ENCODE peak calls at places on chromosomes 4 and X, in four cellular contexts. U, D, V and E are unnamed samples.

GRCh38 chr4:82948647-82949204 is 48.2 kb downstream of the THAP9 start:
- DNase-seq in U (no peak), D (no peak), V (no peak), E (no peak)

GRCh38 chr4:182604953-182605352 is 312.2 kb downstream of the DCTD start:
- DNase-seq in U (no peak), D (no peak), V (no peak), E (no peak)

GRCh38 chr4:26298198-26298950 is 22.4 kb upstream of the RBPJ start:
- DNase-seq in U (no peak), D (no peak), V (no peak), E (no peak)

GRCh38 chr4:41148292-41148691 is 66.0 kb downstream of the APBB2 start:
- DNase-seq in U (no peak), D (no peak), V (no peak), E (no peak)

GRCh38 chr4:42310343-42310742 is 86.9 kb upstream of the SHISA3 start:
- DNase-seq in U (no peak), D (no peak), V (no peak), E (no peak)

GRCh38 chr4:185591679-185592141 is 56.4 kb upstream of the PDLIM3 start:
- DNase-seq in U (no peak), D (no peak), V (no peak), E (no peak)

GRCh38 chrX:15399901-15400500 is 15.8 kb upstream of the VEGFD start:
- DNase-seq in U (peak), D (no peak), V (no peak), E (no peak)

GRCh38 chr4:31548823-31549222 is 828.7 kb downstream of the PCDH7 start:
- DNase-seq in U (no peak), D (no peak), V (no peak), E (no peak)

GRCh38 chrX:23993012-23993633 is 33.9 kb downstream of the KLHL15 start:
- DNase-seq in U (no peak), D (no peak), V (no peak), E (no peak)

GRCh38 chr4:2938906-2939305 is 24.3 kb downstream of the NOP14 start:
- DNase-seq in U (no peak), D (peak), V (peak), E (no peak)

GRCh38 chr4:113673450-113673849 is 88.1 kb downstream of the CAMK2D start:
- DNase-seq in U (no peak), D (no peak), V (peak), E (no peak)

GRCh38 chr4:67558493-67558892 is at the start of gene STAP1:
- DNase-seq in U (no peak), D (no peak), V (no peak), E (no peak)

GRCh38 chr4:3674479-3674851 is 91.7 kb upstream of the ADRA2C start:
- DNase-seq in U (no peak), D (peak), V (peak), E (no peak)

GRCh38 chr4:77438549-77438948 is 167.1 kb upstream of the CXCL13 start:
- DNase-seq in U (no peak), D (no peak), V (no peak), E (no peak)

GRCh38 chr4:26786916-26787315 is 73.7 kb upstream of the STIM2 start:
- DNase-seq in U (no peak), D (no peak), V (no peak), E (no peak)

GRCh38 chr4:170672571-170672970 is 582.8 kb upstream of the AADAT start:
- DNase-seq in U (no peak), D (no peak), V (no peak), E (peak)

GRCh38 chr4:88765729-88766128 is 68.1 kb upstream of the NAP1L5 start:
- DNase-seq in U (no peak), D (no peak), V (no peak), E (peak)

GRCh38 chrX:41389311-41389888 is 55.4 kb downstream of the DDX3X start:
- DNase-seq in U (peak), D (no peak), V (no peak), E (no peak)

GRCh38 chr4:12036450-12036849 is 607.8 kb upstream of the HS3ST1 start:
- DNase-seq in U (no peak), D (no peak), V (no peak), E (no peak)

GRCh38 chr4:186067757-186068385 is 1.1 kb upstream of the TLR3 start:
- DNase-seq in U (peak), D (peak), V (peak), E (peak)

GRCh38 chrX:141936080-141936479 is 32.4 kb downstream of the MAGEC1 start:
- DNase-seq in U (no peak), D (no peak), V (no peak), E (no peak)

GRCh38 chrX:54602563-54602962 is 72.5 kb downstream of the GNL3L start:
- DNase-seq in U (no peak), D (no peak), V (no peak), E (no peak)

GRCh38 chr4:71338846-71339593 is at the start of gene SLC4A4:
- DNase-seq in U (no peak), D (no peak), V (no peak), E (no peak)

GRCh38 chr4:89754531-89754930 is 82.4 kb downstream of the SNCA start:
- DNase-seq in U (no peak), D (no peak), V (no peak), E (no peak)

GRCh38 chr4:108426493-108426892 is 193.9 kb upstream of the RPL34 start:
- DNase-seq in U (no peak), D (no peak), V (no peak), E (no peak)

GRCh38 chrX:148069759-148070503 is 88.8 kb downstream of the FMR1NB start:
- DNase-seq in U (no peak), D (no peak), V (no peak), E (no peak)

GRCh38 chrX:13059676-13060499 is 15.5 kb upstream of the FAM9C start:
- DNase-seq in U (no peak), D (no peak), V (no peak), E (no peak)

GRCh38 chr4:61373901-61374611 is 173.9 kb downstream of the ADGRL3 start:
- DNase-seq in U (no peak), D (no peak), V (no peak), E (no peak)

GRCh38 chrX:43644124-43644701 is 11.9 kb upstream of the MAOA start:
- DNase-seq in U (no peak), D (no peak), V (no peak), E (peak)

GRCh38 chr4:96152824-96153223 is 312.9 kb downstream of the PDHA2 start:
- DNase-seq in U (no peak), D (no peak), V (no peak), E (no peak)

GRCh38 chrX:118025193-118025592 is 91.4 kb downstream of the KLHL13 start:
- DNase-seq in U (no peak), D (no peak), V (no peak), E (no peak)

GRCh38 chr4:17721496-17722360 is 59.7 kb downstream of the FAM184B start:
- DNase-seq in U (no peak), D (no peak), V (no peak), E (no peak)

GRCh38 chrX:97328853-97329252 is 445.1 kb downstream of the RPA4 start:
- DNase-seq in U (no peak), D (no peak), V (no peak), E (no peak)

GRCh38 chrX:97332963-97333362 is 449.3 kb downstream of the RPA4 start:
- DNase-seq in U (no peak), D (no peak), V (no peak), E (no peak)

GRCh38 chrX:97330150-97330549 is 446.4 kb downstream of the RPA4 start:
- DNase-seq in U (no peak), D (no peak), V (no peak), E (no peak)

DNA sequence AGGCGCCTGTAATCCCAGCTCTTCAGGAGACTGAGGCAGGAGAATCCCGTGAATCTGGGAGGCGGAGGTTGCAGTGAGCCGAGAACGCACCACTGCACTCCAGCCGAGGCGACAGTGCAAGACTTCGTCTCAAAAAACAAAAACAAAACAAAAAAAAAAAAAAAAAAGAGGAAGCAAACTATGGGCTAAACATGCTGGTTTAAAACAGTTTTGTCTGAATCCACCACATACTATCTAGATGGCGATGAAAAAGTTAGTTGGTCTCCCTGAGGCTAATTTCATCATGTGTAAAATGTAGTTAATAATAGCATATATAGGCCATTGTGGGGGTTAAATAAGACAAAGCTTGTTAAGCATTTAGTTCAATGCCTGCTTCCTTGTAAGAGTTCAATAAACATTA is 451.1 kb downstream of the RPA4 start:
- DNase-seq in U (no peak), D (no peak), V (no peak), E (no peak)
- TF ChIP-seq POLR2A in U (no peak), D (no peak), V (no peak), E (no peak)

DNA sequence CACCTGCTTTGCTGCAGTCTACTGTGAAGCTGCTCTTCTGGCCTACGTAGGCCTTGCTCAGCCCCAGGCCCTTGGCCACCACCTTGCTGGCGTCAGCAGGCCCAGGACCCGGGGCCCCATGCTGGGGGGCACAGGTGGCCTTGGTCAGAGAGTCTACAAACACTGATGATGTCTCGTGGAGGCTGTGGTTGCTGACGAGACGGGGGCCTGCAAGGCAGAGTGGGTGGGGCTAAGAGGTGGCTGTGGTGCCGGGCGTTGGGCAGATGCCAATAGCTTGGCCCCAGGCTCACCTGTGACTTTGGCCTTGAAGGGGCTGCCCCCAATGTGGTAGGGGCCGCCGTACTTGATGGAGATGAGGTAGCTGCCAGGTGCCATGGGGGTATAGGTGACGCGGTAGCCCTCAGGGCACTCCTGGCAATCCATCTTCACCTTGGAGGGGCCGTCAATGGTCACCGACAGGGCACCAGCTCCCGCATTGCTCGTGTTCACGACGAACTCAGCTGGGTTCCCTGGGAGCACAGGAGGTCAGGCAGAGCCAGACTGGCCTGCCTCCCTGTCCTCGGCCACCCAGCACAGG is 25.0 kb downstream of the FLNA start:
- DNase-seq in U (no peak), D (no peak), V (no peak), E (no peak)
- TF ChIP-seq POLR2A in U (no peak), D (no peak), V (no peak), E (no peak)

GRCh38 chr4:78683352-78683751 is 92.8 kb upstream of the BMP2K start:
- DNase-seq in U (no peak), D (no peak), V (no peak), E (no peak)

GRCh38 chr4:78687818-78688217 is 88.3 kb upstream of the BMP2K start:
- DNase-seq in U (no peak), D (no peak), V (no peak), E (no peak)

GRCh38 chr4:78684196-78685079 is 91.7 kb upstream of the BMP2K start:
- DNase-seq in U (no peak), D (no peak), V (no peak), E (no peak)

GRCh38 chr4:78682090-78682489 is 94.1 kb upstream of the BMP2K start:
- DNase-seq in U (no peak), D (no peak), V (no peak), E (no peak)
- TF ChIP-seq POLR2A in U (no peak), D (no peak), V (no peak), E (no peak)

GRCh38 chr4:52711834-52712171 is 39.4 kb downstream of the ERVMER34-1 start:
- DNase-seq in U (no peak), D (no peak), V (no peak), E (no peak)

GRCh38 chr4:52712172-52712990 is 38.8 kb downstream of the ERVMER34-1 start:
- DNase-seq in U (peak), D (peak), V (peak), E (peak)

GRCh38 chr4:52712991-52713275 is 38.3 kb downstream of the ERVMER34-1 start:
- DNase-seq in U (no peak), D (no peak), V (no peak), E (no peak)

GRCh38 chr4:52714597-52715254 is 36.5 kb downstream of the ERVMER34-1 start:
- DNase-seq in U (no peak), D (no peak), V (no peak), E (no peak)

GRCh38 chr4:52713456-52713937 is 37.7 kb downstream of the ERVMER34-1 start:
- DNase-seq in U (no peak), D (no peak), V (no peak), E (no peak)
- TF ChIP-seq POLR2A in U (no peak), D (no peak), V (no peak), E (no peak)

DNA sequence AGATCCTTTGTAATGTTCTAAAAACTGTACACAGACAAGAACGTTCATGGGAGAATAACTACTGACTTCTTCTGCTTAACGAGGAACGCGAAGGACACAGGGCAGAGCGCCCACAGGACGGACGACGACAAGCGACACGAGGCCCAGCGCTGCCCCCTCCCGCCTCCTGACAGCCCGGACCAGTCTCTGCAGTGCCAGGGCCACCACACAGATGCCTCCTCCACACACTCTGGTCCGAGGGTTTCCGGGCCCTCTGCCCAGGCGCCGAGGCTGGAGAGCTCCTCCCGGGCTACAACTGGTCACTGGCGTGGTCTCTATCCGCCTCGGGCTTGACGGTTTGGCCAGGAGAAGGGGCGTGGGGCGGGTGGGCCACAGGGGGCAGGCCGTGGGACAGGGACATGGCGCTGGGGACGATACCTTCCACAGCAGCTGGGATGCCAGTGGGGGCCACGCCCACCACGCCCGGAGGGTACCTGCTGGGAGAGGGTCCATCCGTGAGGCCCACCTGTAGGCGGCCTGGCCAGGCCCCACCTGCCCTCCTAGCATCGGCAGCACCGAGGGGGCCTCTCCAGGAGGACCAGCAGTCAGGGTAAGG is 36.9 kb downstream of the CTBP1 start:
- DNase-seq in U (no peak), D (peak), V (peak), E (no peak)
- TF ChIP-seq POLR2A in U (no peak), D (no peak), V (no peak), E (no peak)

DNA sequence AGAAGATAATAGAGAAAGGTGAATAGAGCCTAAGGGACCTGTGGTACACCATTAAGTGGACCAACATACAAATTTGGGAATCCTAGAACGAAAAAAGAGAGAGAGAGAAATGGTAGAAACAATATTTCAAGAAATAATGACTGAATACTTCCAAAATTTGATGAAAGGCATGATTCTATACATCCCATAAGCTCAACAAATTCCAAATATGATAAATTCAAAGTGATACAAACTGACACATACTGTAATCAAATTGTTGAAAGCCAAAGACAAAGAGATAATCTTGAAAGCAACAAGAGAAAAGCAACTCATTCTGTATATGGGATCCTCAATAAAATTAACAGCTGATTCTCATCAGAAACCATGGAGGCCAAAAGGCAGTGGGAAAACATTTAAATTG is 20.6 kb upstream of the ZC4H2 start:
- DNase-seq in U (no peak), D (no peak), V (no peak), E (no peak)
- TF ChIP-seq POLR2A in U (no peak), D (no peak), V (no peak), E (no peak)